ENCODE peak calls at places on chromosomes 3 and 15, in seven cellular contexts. One of them, this sample, is unnamed.

GRCh38 chr3:126371096-126371705 is 14.0 kb upstream of the KLF15 start:
- DNase-seq in Panc1: no peak
- DNase-seq in HL-60: no peak
- DNase-seq in OCI-LY7: no peak
- DNase-seq in cardiac muscle cell: no peak
- DNase-seq in H7: peak
- DNase-seq in effector memory CD4-positive, alpha-beta T cell: no peak
- DNase-seq in this sample: no peak

GRCh38 chr15:57418640-57419039 is 42.3 kb downstream of the CGNL1 start:
- DNase-seq in cardiac muscle cell: no peak
- DNase-seq in OCI-LY7: no peak
- DNase-seq in H7: no peak
- DNase-seq in Panc1: no peak
- DNase-seq in HL-60: no peak
- DNase-seq in effector memory CD4-positive, alpha-beta T cell: no peak
- DNase-seq in this sample: no peak

GRCh38 chr3:66729685-66730393 is 229.0 kb upstream of the LRIG1 start:
- DNase-seq in H7: no peak
- DNase-seq in effector memory CD4-positive, alpha-beta T cell: no peak
- DNase-seq in cardiac muscle cell: no peak
- DNase-seq in HL-60: no peak
- DNase-seq in Panc1: no peak
- DNase-seq in OCI-LY7: no peak
- DNase-seq in this sample: no peak

GRCh38 chr15:39088186-39088585 is 492.7 kb upstream of the THBS1 start:
- DNase-seq in Panc1: no peak
- DNase-seq in H7: no peak
- DNase-seq in effector memory CD4-positive, alpha-beta T cell: no peak
- DNase-seq in HL-60: no peak
- DNase-seq in cardiac muscle cell: no peak
- DNase-seq in OCI-LY7: no peak
- DNase-seq in this sample: no peak

GRCh38 chr15:45648521-45649200 is 13.8 kb downstream of the SQOR start:
- DNase-seq in HL-60: no peak
- DNase-seq in OCI-LY7: no peak
- DNase-seq in H7: no peak
- DNase-seq in effector memory CD4-positive, alpha-beta T cell: no peak
- DNase-seq in Panc1: no peak
- DNase-seq in cardiac muscle cell: peak
- DNase-seq in this sample: no peak

GRCh38 chr3:101195951-101196713 is 124.2 kb downstream of the IMPG2 start:
- DNase-seq in H7: peak
- DNase-seq in cardiac muscle cell: peak
- DNase-seq in HL-60: no peak
- DNase-seq in Panc1: peak
- DNase-seq in effector memory CD4-positive, alpha-beta T cell: no peak
- DNase-seq in OCI-LY7: peak
- DNase-seq in this sample: no peak

GRCh38 chr3:192843742-192844350 is 73.8 kb downstream of the MB21D2 start:
- DNase-seq in effector memory CD4-positive, alpha-beta T cell: no peak
- DNase-seq in H7: no peak
- DNase-seq in HL-60: no peak
- DNase-seq in Panc1: no peak
- DNase-seq in OCI-LY7: no peak
- DNase-seq in cardiac muscle cell: no peak
- DNase-seq in this sample: no peak

GRCh38 chr3:176430244-176430893 is 766.9 kb downstream of the TBL1XR1 start:
- DNase-seq in H7: peak
- DNase-seq in Panc1: no peak
- DNase-seq in HL-60: no peak
- DNase-seq in effector memory CD4-positive, alpha-beta T cell: no peak
- DNase-seq in OCI-LY7: peak
- DNase-seq in cardiac muscle cell: peak
- DNase-seq in this sample: peak

GRCh38 chr3:98240133-98240532 is 23.9 kb upstream of the OR5H6 start:
- DNase-seq in H7: no peak
- DNase-seq in cardiac muscle cell: no peak
- DNase-seq in effector memory CD4-positive, alpha-beta T cell: no peak
- DNase-seq in HL-60: no peak
- DNase-seq in Panc1: no peak
- DNase-seq in OCI-LY7: no peak
- DNase-seq in this sample: no peak

GRCh38 chr3:104596551-104596950 is 770.2 kb upstream of the ALCAM start:
- DNase-seq in OCI-LY7: peak
- DNase-seq in effector memory CD4-positive, alpha-beta T cell: no peak
- DNase-seq in HL-60: peak
- DNase-seq in Panc1: peak
- DNase-seq in H7: peak
- DNase-seq in cardiac muscle cell: peak
- DNase-seq in this sample: no peak

GRCh38 chr3:27715454-27715806 is 6.7 kb downstream of the EOMES start:
- DNase-seq in H7: peak
- DNase-seq in effector memory CD4-positive, alpha-beta T cell: no peak
- DNase-seq in HL-60: no peak
- DNase-seq in Panc1: no peak
- DNase-seq in cardiac muscle cell: no peak
- DNase-seq in OCI-LY7: no peak
- DNase-seq in this sample: no peak

GRCh38 chr3:27714692-27715453 is 7.2 kb downstream of the EOMES start:
- DNase-seq in H7: peak
- DNase-seq in HL-60: no peak
- DNase-seq in OCI-LY7: no peak
- DNase-seq in Panc1: no peak
- DNase-seq in effector memory CD4-positive, alpha-beta T cell: no peak
- DNase-seq in cardiac muscle cell: peak
- DNase-seq in this sample: no peak

GRCh38 chr3:27713066-27713400 is 9.1 kb downstream of the EOMES start:
- DNase-seq in OCI-LY7: no peak
- DNase-seq in Panc1: no peak
- DNase-seq in HL-60: no peak
- DNase-seq in effector memory CD4-positive, alpha-beta T cell: no peak
- DNase-seq in cardiac muscle cell: no peak
- DNase-seq in H7: no peak
- DNase-seq in this sample: no peak

GRCh38 chr3:27713435-27713880 is 8.7 kb downstream of the EOMES start:
- DNase-seq in HL-60: no peak
- DNase-seq in Panc1: no peak
- DNase-seq in H7: peak
- DNase-seq in OCI-LY7: no peak
- DNase-seq in effector memory CD4-positive, alpha-beta T cell: no peak
- DNase-seq in cardiac muscle cell: peak
- DNase-seq in this sample: no peak

DNA sequence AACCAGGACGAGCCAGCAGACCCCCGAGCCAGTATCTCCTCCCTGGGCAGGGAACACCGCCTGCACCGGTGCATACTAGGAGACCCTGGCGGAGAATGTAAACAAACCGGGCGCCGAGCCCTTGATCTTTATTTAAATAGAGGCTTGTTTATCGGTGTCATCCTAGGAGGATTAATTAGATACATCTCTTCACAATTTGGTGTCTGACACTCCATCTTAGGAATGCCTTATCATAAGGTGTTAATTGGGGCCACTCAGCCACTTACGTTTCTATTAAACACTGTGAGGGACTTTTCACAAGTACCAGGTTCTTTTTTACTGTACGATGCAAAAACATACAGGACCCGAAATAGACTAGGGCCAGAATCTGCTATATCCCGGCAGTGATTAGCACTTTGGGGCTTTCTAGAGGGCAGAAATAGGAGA is 8.0 kb downstream of the EOMES start:
- DNase-seq in HL-60: no peak
- DNase-seq in OCI-LY7: no peak
- DNase-seq in H7: peak
- DNase-seq in cardiac muscle cell: peak
- DNase-seq in Panc1: no peak
- DNase-seq in effector memory CD4-positive, alpha-beta T cell: no peak
- DNase-seq in this sample: no peak
- H3K4me3 ChIP-seq in HL-60: no peak
- H3K4me3 ChIP-seq in OCI-LY7: no peak
- H3K4me3 ChIP-seq in H7: peak
- H3K4me3 ChIP-seq in cardiac muscle cell: peak
- H3K4me3 ChIP-seq in Panc1: no peak
- H3K4me3 ChIP-seq in effector memory CD4-positive, alpha-beta T cell: peak
- H3K4me3 ChIP-seq in this sample: no peak

DNA sequence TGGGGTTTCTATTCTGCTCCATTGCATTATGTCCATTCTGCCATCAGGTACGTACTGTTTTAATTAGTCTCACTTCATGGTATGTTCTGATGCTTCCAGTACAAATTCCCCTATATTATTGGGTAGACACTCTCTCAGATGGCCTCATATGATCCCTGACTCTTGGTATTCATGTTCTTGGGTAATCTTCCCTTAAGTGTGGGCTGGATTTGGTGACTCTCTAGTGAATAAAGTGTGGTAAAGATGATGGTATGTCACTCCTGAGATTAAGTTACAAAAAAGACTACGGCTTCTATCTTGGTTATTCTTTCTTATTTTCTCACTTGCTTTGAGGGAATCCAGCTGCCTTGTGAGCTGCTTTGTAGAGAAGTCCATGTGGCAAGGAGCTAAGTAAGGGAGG is 89.6 kb upstream of the TBC1D5 start:
- DNase-seq in effector memory CD4-positive, alpha-beta T cell: no peak
- DNase-seq in H7: no peak
- DNase-seq in cardiac muscle cell: no peak
- DNase-seq in Panc1: no peak
- DNase-seq in HL-60: no peak
- DNase-seq in OCI-LY7: no peak
- DNase-seq in this sample: no peak
- H3K4me3 ChIP-seq in effector memory CD4-positive, alpha-beta T cell: no peak
- H3K4me3 ChIP-seq in H7: no peak
- H3K4me3 ChIP-seq in cardiac muscle cell: no peak
- H3K4me3 ChIP-seq in Panc1: no peak
- H3K4me3 ChIP-seq in HL-60: no peak
- H3K4me3 ChIP-seq in OCI-LY7: no peak
- H3K4me3 ChIP-seq in this sample: no peak

GRCh38 chr15:78444255-78444654 is 6.2 kb downstream of the IREB2 start:
- DNase-seq in cardiac muscle cell: no peak
- DNase-seq in H7: no peak
- DNase-seq in OCI-LY7: no peak
- DNase-seq in Panc1: no peak
- DNase-seq in HL-60: no peak
- DNase-seq in effector memory CD4-positive, alpha-beta T cell: no peak
- DNase-seq in this sample: no peak

GRCh38 chr15:78437107-78437761 is 782 bp upstream of the IREB2 start:
- DNase-seq in H7: peak
- DNase-seq in OCI-LY7: peak
- DNase-seq in effector memory CD4-positive, alpha-beta T cell: no peak
- DNase-seq in cardiac muscle cell: no peak
- DNase-seq in Panc1: no peak
- DNase-seq in HL-60: no peak
- DNase-seq in this sample: no peak

GRCh38 chr15:78437762-78438594 is at the start of gene IREB2:
- DNase-seq in H7: peak
- DNase-seq in effector memory CD4-positive, alpha-beta T cell: peak
- DNase-seq in HL-60: peak
- DNase-seq in OCI-LY7: peak
- DNase-seq in cardiac muscle cell: peak
- DNase-seq in Panc1: peak
- DNase-seq in this sample: peak

GRCh38 chr15:78438595-78439285 is 724 bp downstream of the IREB2 start:
- DNase-seq in HL-60: no peak
- DNase-seq in H7: peak
- DNase-seq in Panc1: no peak
- DNase-seq in OCI-LY7: peak
- DNase-seq in effector memory CD4-positive, alpha-beta T cell: no peak
- DNase-seq in cardiac muscle cell: peak
- DNase-seq in this sample: peak

DNA sequence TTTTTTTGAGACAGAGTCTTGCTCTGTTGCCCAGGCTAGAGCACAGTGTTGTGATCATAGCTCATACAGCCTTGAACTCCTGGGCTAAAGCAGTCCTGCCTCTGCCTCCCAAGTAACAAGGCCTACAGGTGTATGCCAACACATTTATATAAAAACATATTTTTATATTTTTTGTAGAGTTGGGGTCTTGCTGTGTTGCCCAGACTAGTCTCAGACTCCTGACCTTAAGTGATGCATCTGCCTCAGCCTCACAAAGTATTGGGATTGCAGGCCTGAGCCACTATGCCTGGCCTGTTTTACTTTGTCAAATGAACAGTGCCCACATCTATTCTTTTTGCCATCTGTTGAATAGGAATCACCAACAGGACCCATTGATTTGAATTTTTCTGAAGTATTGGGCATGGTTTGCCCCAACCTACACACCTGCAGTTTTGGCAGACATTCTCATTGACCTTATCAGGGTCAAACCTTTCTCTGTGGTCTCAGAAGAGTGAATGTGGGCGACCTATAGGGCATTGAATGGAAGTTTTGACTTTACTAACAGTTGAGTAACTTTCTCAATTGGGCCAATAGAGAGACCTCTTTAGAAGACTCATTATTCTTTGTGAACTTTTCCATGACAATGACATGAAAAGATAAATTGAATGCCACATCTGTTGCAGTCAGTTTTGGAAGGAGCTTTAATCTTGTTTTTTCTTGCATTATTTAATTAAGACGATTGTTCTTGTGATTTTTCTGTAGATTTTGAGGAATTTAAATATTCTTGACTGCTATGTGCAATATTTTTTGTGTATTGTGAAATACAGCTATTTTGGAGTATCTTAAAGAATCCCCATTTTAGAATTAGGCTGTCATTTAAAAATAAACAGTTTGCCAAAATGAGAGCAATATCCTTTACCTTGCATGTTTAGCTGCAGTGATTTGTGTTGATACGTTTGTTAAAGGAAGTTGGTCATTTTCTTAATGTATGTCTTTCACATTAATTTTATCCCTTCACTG is 2.7 kb downstream of the IREB2 start:
- DNase-seq in effector memory CD4-positive, alpha-beta T cell: no peak
- DNase-seq in cardiac muscle cell: no peak
- DNase-seq in HL-60: no peak
- DNase-seq in OCI-LY7: no peak
- DNase-seq in Panc1: no peak
- DNase-seq in H7: no peak
- DNase-seq in this sample: no peak
- H3K4me3 ChIP-seq in effector memory CD4-positive, alpha-beta T cell: no peak
- H3K4me3 ChIP-seq in cardiac muscle cell: no peak
- H3K4me3 ChIP-seq in HL-60: no peak
- H3K4me3 ChIP-seq in OCI-LY7: peak
- H3K4me3 ChIP-seq in Panc1: no peak
- H3K4me3 ChIP-seq in H7: no peak
- H3K4me3 ChIP-seq in this sample: no peak

DNA sequence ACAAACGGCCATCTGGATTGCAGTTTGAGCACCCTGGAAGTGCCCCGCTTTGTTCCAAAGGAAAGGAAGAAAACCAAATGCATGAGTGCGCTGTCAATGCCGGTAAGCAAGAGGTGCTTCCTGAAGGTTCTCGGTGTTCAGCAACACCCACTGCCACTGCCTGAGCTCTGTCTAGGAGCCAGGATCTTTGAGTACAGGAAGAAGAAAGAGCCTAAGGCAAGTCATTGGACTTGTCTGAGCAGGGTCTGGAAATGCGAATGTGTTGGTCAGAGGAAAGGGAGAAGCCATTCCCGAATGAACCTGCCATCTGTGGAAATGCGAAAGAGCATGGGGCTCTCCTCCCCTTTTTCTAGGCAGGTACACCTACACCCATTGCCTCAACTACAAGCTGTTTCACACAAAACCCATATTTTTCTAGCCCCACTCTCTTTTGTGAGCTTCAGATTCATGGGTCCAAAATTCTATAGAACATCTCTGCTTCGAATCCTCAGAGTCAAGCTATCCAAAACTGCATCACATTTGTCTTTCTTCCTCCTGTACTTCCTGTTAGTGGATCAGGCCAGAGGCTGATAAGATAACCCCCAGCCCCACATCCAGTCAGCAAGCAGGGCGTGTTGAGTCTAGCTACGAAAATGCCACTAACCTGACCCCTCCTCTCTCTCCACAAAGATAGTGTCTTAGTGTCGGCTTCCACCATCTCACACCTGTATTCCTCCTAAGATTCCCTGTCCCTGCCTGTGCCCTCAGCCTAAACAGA is 55.6 kb upstream of the C15orf61 start:
- DNase-seq in effector memory CD4-positive, alpha-beta T cell: no peak
- DNase-seq in cardiac muscle cell: no peak
- DNase-seq in HL-60: no peak
- DNase-seq in OCI-LY7: no peak
- DNase-seq in H7: no peak
- DNase-seq in Panc1: no peak
- DNase-seq in this sample: no peak
- H3K4me3 ChIP-seq in effector memory CD4-positive, alpha-beta T cell: no peak
- H3K4me3 ChIP-seq in cardiac muscle cell: no peak
- H3K4me3 ChIP-seq in HL-60: no peak
- H3K4me3 ChIP-seq in OCI-LY7: no peak
- H3K4me3 ChIP-seq in H7: no peak
- H3K4me3 ChIP-seq in Panc1: no peak
- H3K4me3 ChIP-seq in this sample: no peak